ENCODE peak calls at places on chromosomes 11 and 22, in six cellular contexts. F is fibroblast of mammary gland, S is NCI-H526 treated with DMSO at 0.1 percent for 48 hours, B is RWPE2, G is fibroblast of pulmonary artery, Q is ELF-1. D is an unnamed sample.

GRCh38 chr11:113895367-113896155 is 9.0 kb upstream of the HTR3B start:
- DNase-seq in F (no peak), S (peak; percentile 94), B (no peak), G (no peak), Q (peak; percentile 64), D (no peak)

GRCh38 chr11:2564588-2565440 is 120.0 kb downstream of the KCNQ1 start:
- DNase-seq in F (no peak), S (no peak), B (no peak), G (no peak), Q (no peak), D (no peak)

GRCh38 chr22:48254311-48254873 is 1491.9 kb downstream of the TBC1D22A start:
- DNase-seq in F (no peak), S (no peak), B (no peak), G (no peak), Q (no peak), D (no peak)

GRCh38 chr22:44455151-44455962 is 42.7 kb downstream of the RTL6 start:
- DNase-seq in F (no peak), S (peak; percentile 63), B (no peak), G (no peak), Q (no peak), D (no peak)

GRCh38 chr11:2933376-2934056 is 4.3 kb upstream of the PHLDA2 start:
- DNase-seq in F (peak; percentile 86), S (no peak), B (peak; percentile 96), G (peak; percentile 77), Q (peak; percentile 78), D (no peak)

GRCh38 chr11:95567685-95568084 is 221.9 kb downstream of the FAM76B start:
- DNase-seq in F (peak; percentile 70), S (no peak), B (no peak), G (peak; percentile 45), Q (no peak), D (no peak)

GRCh38 chr11:19332476-19332875 is 91.7 kb upstream of the E2F8 start:
- DNase-seq in F (no peak), S (no peak), B (no peak), G (no peak), Q (no peak), D (no peak)

GRCh38 chr11:74466916-74467885 is at the start of gene KCNE3:
- DNase-seq in F (peak; percentile 20), S (no peak), B (no peak), G (peak; percentile 49), Q (peak; percentile 52), D (no peak)

GRCh38 chr11:119295178-119295577 is 21.8 kb downstream of the MCAM start:
- DNase-seq in F (peak; percentile 37), S (no peak), B (no peak), G (peak; percentile 29), Q (no peak), D (no peak)

GRCh38 chr22:17243524-17243923 is 24.3 kb upstream of the ADA2 start:
- DNase-seq in F (peak; percentile 12), S (no peak), B (no peak), G (no peak), Q (no peak), D (no peak)

GRCh38 chr11:114163231-114163631 is 103.7 kb downstream of the ZBTB16 start:
- DNase-seq in F (peak; percentile 95), S (no peak), B (no peak), G (peak; percentile 95), Q (no peak), D (no peak)

GRCh38 chr11:114111369-114112042 is 52.0 kb downstream of the ZBTB16 start:
- DNase-seq in F (peak; percentile 98), S (no peak), B (no peak), G (peak; percentile 87), Q (no peak), D (no peak)

GRCh38 chr11:66113132-66113856 is 43.2 kb downstream of the PACS1 start:
- DNase-seq in F (peak; percentile 93), S (no peak), B (no peak), G (peak; percentile 82), Q (no peak), D (no peak)

GRCh38 chr11:1810761-1811160 is 24.0 kb upstream of the SYT8 start:
- DNase-seq in F (no peak), S (no peak), B (no peak), G (no peak), Q (no peak), D (no peak)

D was measured in DMS 273 treated with DMSO at 0.1 percent for 48 hours.